ENCODE peak calls at places on chromosomes 11 and 22, in six cellular contexts. U is prostate gland, K is stomach, J is H1, A is K562, P is esophagus muscularis mucosa. T is an unnamed sample. For H3K4me1, the result is how much of the 10 kb centered on the place peaks cover.

GRCh38 chr22:22848364-22848866 is 39.2 kb upstream of the IGLL5 start:
- DNase-seq in U (peak), K (peak), J (no peak), A (peak), P (peak), T (peak)

GRCh38 chr11:77506857-77507256 is 33.0 kb upstream of the PAK1 start:
- DNase-seq in U (peak), K (no peak), J (no peak), A (no peak), P (no peak), T (no peak)

GRCh38 chr11:6926208-6927029 is at the start of gene ZNF215:
- DNase-seq in U (peak), K (peak), J (peak), A (peak), P (no peak), T (peak)

GRCh38 chr22:49575703-49576081 is 252.0 kb downstream of the BRD1 start:
- DNase-seq in U (no peak), K (peak), J (no peak), A (no peak), P (no peak), T (no peak)

GRCh38 chr11:122189259-122189658 is 73.2 kb upstream of the BLID start:
- DNase-seq in U (no peak), K (no peak), J (no peak), A (no peak), P (no peak), T (no peak)

GRCh38 chr11:128692750-128693578 is 908 bp upstream of the FLI1 start:
- DNase-seq in U (no peak), K (no peak), J (no peak), A (no peak), P (no peak), T (no peak)

GRCh38 chr11:128187829-128188228 is 399.5 kb downstream of the ETS1 start:
- DNase-seq in U (no peak), K (no peak), J (no peak), A (no peak), P (no peak), T (no peak)

GRCh38 chr11:118406599-118407166 is 5.3 kb downstream of the ATP5MG start:
- DNase-seq in U (no peak), K (no peak), J (no peak), A (no peak), P (no peak), T (no peak)

GRCh38 chr22:50104149-50104548 is 14.3 kb downstream of the MOV10L1 start:
- DNase-seq in U (no peak), K (no peak), J (no peak), A (no peak), P (no peak), T (no peak)

GRCh38 chr11:126061707-126062678 is 673 bp downstream of the CDON start:
- DNase-seq in U (peak), K (no peak), J (no peak), A (no peak), P (no peak), T (peak)

GRCh38 chr11:132140056-132140455 is 769.6 kb downstream of the NTM start:
- DNase-seq in U (no peak), K (no peak), J (no peak), A (no peak), P (no peak), T (no peak)

GRCh38 chr11:117900720-117901440 is 24.4 kb upstream of the FXYD6 start:
- DNase-seq in U (no peak), K (no peak), J (no peak), A (no peak), P (no peak), T (no peak)

GRCh38 chr11:11909727-11910126 is 68.0 kb downstream of the USP47 start:
- DNase-seq in U (no peak), K (no peak), J (no peak), A (no peak), P (no peak), T (no peak)

GRCh38 chr11:65865550-65866172 is 5.4 kb downstream of the MUS81 start:
- DNase-seq in U (no peak), K (no peak), J (no peak), A (no peak), P (no peak), T (no peak)

GRCh38 chr22:35446365-35446764 is 46.4 kb downstream of the MCM5 start:
- DNase-seq in U (no peak), K (no peak), J (no peak), A (no peak), P (no peak), T (no peak)

GRCh38 chr22:20956258-20957117 is 10.6 kb upstream of the AIFM3 start:
- DNase-seq in U (no peak), K (no peak), J (no peak), A (no peak), P (no peak), T (no peak)

GRCh38 chr11:73342633-73343032 is 33.6 kb upstream of the RELT start:
- DNase-seq in U (no peak), K (no peak), J (no peak), A (no peak), P (no peak), T (no peak)

GRCh38 chr11:19344661-19345518 is 104.1 kb upstream of the E2F8 start:
- DNase-seq in U (no peak), K (peak), J (no peak), A (no peak), P (no peak), T (peak)

GRCh38 chr11:93249437-93250210 is 51.8 kb upstream of the SLC36A4 start:
- DNase-seq in U (no peak), K (no peak), J (no peak), A (no peak), P (no peak), T (no peak)

GRCh38 chr11:94563848-94564442 is 3.2 kb upstream of the PIWIL4 start:
- DNase-seq in U (no peak), K (no peak), J (no peak), A (peak), P (no peak), T (no peak)

GRCh38 chr11:67450796-67451657 is 1.5 kb downstream of the GPR152 start:
- DNase-seq in U (no peak), K (no peak), J (no peak), A (no peak), P (no peak), T (no peak)

GRCh38 chr22:39600491-39601179 is 30.1 kb downstream of the CACNA1I start:
- DNase-seq in U (no peak), K (no peak), J (no peak), A (no peak), P (no peak), T (no peak)

GRCh38 chr11:68380786-68381622 is 68.6 kb downstream of the LRP5 start:
- DNase-seq in U (no peak), K (no peak), J (no peak), A (no peak), P (no peak), T (no peak)

GRCh38 chr11:65606876-65607613 is 7.0 kb downstream of the MAP3K11 start:
- DNase-seq in U (peak), K (peak), J (peak), A (peak), P (peak), T (peak)

GRCh38 chr11:78850078-78850477 is 275.4 kb upstream of the NARS2 start:
- DNase-seq in U (no peak), K (no peak), J (no peak), A (no peak), P (no peak), T (no peak)

GRCh38 chr11:75603791-75604736 is 42.0 kb downstream of the SERPINH1 start:
- DNase-seq in U (no peak), K (no peak), J (no peak), A (no peak), P (no peak), T (no peak)

GRCh38 chr22:44801476-44801875 is 49.1 kb downstream of the ARHGAP8 start:
- DNase-seq in U (no peak), K (no peak), J (no peak), A (no peak), P (no peak), T (no peak)

GRCh38 chr11:80841716-80842115 is 1400.9 kb upstream of the TENM4 start:
- DNase-seq in U (no peak), K (no peak), J (no peak), A (no peak), P (no peak), T (no peak)

GRCh38 chr11:72829178-72829577 is 15.0 kb downstream of the ATG16L2 start:
- DNase-seq in U (no peak), K (no peak), J (no peak), A (no peak), P (no peak), T (no peak)

GRCh38 chr11:125170001-125170405 is 5.5 kb downstream of the PKNOX2 start:
- DNase-seq in U (no peak), K (no peak), J (no peak), A (no peak), P (no peak), T (no peak)

GRCh38 chr22:47634342-47634741 is 871.9 kb downstream of the TBC1D22A start:
- DNase-seq in U (no peak), K (no peak), J (no peak), A (no peak), P (peak), T (no peak)
- TF ChIP-seq CTCF in U (no peak), K (no peak), J (peak), A (no peak), P (no peak), T (no peak)

GRCh38 chr11:9758676-9759518 is 95.0 kb downstream of the SWAP70 start:
- DNase-seq in U (peak), K (peak), J (no peak), A (peak), P (no peak), T (peak)
- TF ChIP-seq POLR2AphosphoS5 in U (peak), K (peak), J (no peak), A (no peak), P (no peak), T (peak)

GRCh38 chr11:69773626-69774353 is 1.4 kb downstream of the FGF4 start:
- DNase-seq in U (no peak), K (no peak), J (no peak), A (no peak), P (no peak), T (no peak)
- H3K4me1 ChIP-seq in U (under half), K (under half), J (under half), A (under half), P (under half), T (under half)

GRCh38 chr11:61555051-61555969 is 25.6 kb downstream of the SYT7 start:
- DNase-seq in U (peak), K (no peak), J (no peak), A (peak), P (no peak), T (no peak)
- TF ChIP-seq CTCF in U (peak), K (no peak), J (peak), A (peak), P (no peak), T (no peak)

GRCh38 chr22:42090596-42091445 is at the start of gene NDUFA6:
- DNase-seq in U (peak), K (peak), J (peak), A (peak), P (peak), T (peak)
- TF ChIP-seq POLR2AphosphoS5 in U (peak), K (peak), J (peak), A (peak), P (peak), T (peak)

T was measured in breast epithelium.